ENCODE peak calls at places on chromosome 16, in seven cellular contexts. C is A549; L is left colon; O is activated T-cell treated with anti-CD3 and anti-CD28 coated beads, Interleukin-2, amount 50 U/mL, for 72 hours; F is substantia nigra; A is Calu3; G is cardiac muscle cell. E is an unnamed sample.
A peak's percentile ranks its signal among the peaks of the same experiment; 100 is the strongest.

GRCh38 chr16:80014241-80014939 is 413.9 kb upstream of the MAF start:
- DNase-seq in G (no peak), A (no peak), C (no peak), F (no peak), L (no peak), O (no peak), E (no peak)

GRCh38 chr16:322476-323143 is 29.9 kb downstream of the AXIN1 start:
- DNase-seq in L (no peak), G (no peak), F (no peak), C (no peak), O (no peak), A (no peak), E (no peak)

GRCh38 chr16:35171106-35171505 is 1711.7 kb downstream of the TP53TG3F start:
- DNase-seq in O (no peak), C (no peak), F (no peak), L (no peak), A (no peak), G (no peak), E (no peak)

GRCh38 chr16:84763164-84763563 is 56.6 kb upstream of the CRISPLD2 start:
- DNase-seq in C (no peak), L (no peak), F (no peak), G (no peak), O (no peak), A (no peak), E (no peak)

GRCh38 chr16:57566436-57566835 is 24.0 kb downstream of the ADGRG5 start:
- DNase-seq in F (no peak), C (no peak), L (no peak), G (no peak), A (no peak), O (no peak), E (no peak)

GRCh38 chr16:4693956-4694663 is 748 bp downstream of the NUDT16L1 start:
- DNase-seq in L (peak; percentile 62), O (peak; percentile 45), A (peak; percentile 42), C (peak; percentile 48), F (no peak), G (peak; percentile 42), E (no peak)

GRCh38 chr16:2257726-2258125 is 6.3 kb upstream of the ECI1 start:
- DNase-seq in A (no peak), C (no peak), F (no peak), G (no peak), L (no peak), O (no peak), E (no peak)

GRCh38 chr16:87172632-87173031 is 144.6 kb downstream of the C16orf95 start:
- DNase-seq in F (no peak), O (no peak), G (no peak), A (no peak), C (no peak), L (no peak), E (no peak)

GRCh38 chr16:27436065-27436464 is 34.1 kb downstream of the IL21R start:
- DNase-seq in O (no peak), C (no peak), G (no peak), F (no peak), A (no peak), L (no peak), E (no peak)

GRCh38 chr16:88619859-88620655 is 18.3 kb upstream of the IL17C start:
- DNase-seq in A (no peak), G (no peak), O (peak; percentile 61), C (no peak), F (no peak), L (no peak), E (peak; percentile 21)

GRCh38 chr16:25264599-25264998 is 7.0 kb upstream of the ZKSCAN2 start:
- DNase-seq in A (no peak), F (no peak), L (no peak), C (no peak), G (peak; percentile 49), O (no peak), E (peak; percentile 15)

GRCh38 chr16:22386976-22387375 is 12.6 kb upstream of the CDR2 start:
- DNase-seq in L (no peak), A (no peak), G (no peak), F (no peak), C (no peak), O (no peak), E (peak; percentile 92)

GRCh38 chr16:31480851-31481250 is 2.1 kb upstream of the SLC5A2 start:
- DNase-seq in F (no peak), A (no peak), G (no peak), C (no peak), O (no peak), L (peak; percentile 60), E (no peak)

GRCh38 chr16:88407807-88408206 is 25.0 kb downstream of the ZNF469 start:
- DNase-seq in O (no peak), G (no peak), F (no peak), C (no peak), A (no peak), L (no peak), E (no peak)

E was measured in PC-9.